ENCODE peak calls at places on chromosome 15, in nine cellular contexts. C is activated naive CD8-positive, alpha-beta T cell treated with anti-CD3 and anti-CD28 coated beads for 36 hours; J is activated gamma-delta T cell; Z is amniotic stem cell; X is activated naive CD4-positive, alpha-beta T cell treated with Interleukin-2 at 50 U/mL for 16 hours; O is fibroblast of mammary gland; V is CD4-positive, alpha-beta T cell; R is iris pigment epithelial cell; Q is CD4-positive, CD25-positive, alpha-beta regulatory T cell. N is an unnamed sample.

GRCh38 chr15:64430000-64430735 is 30.2 kb upstream of the ZNF609 start:
- DNase-seq in C (peak; percentile 11), J (no peak), Z (peak; percentile 34), X (peak; percentile 16), O (peak; percentile 95), V (peak; percentile 31), R (peak; percentile 93), Q (peak; percentile 81), N (peak; percentile 25)

GRCh38 chr15:29631076-29632070 is 190.9 kb downstream of the TJP1 start:
- DNase-seq in C (no peak), J (no peak), Z (no peak), X (no peak), O (no peak), V (no peak), R (no peak), Q (no peak), N (no peak)

GRCh38 chr15:31353931-31354330 is 27.3 kb downstream of the KLF13 start:
- DNase-seq in C (no peak), J (no peak), Z (no peak), X (no peak), O (no peak), V (no peak), R (no peak), Q (no peak), N (no peak)

GRCh38 chr15:38651328-38652038 is 86.9 kb upstream of the RASGRP1 start:
- DNase-seq in C (peak; percentile 29), J (no peak), Z (no peak), X (peak; percentile 45), O (no peak), V (peak; percentile 66), R (no peak), Q (peak; percentile 73), N (no peak)

GRCh38 chr15:100572362-100572983 is 29.5 kb downstream of the LINS1 start:
- DNase-seq in C (no peak), J (no peak), Z (no peak), X (no peak), O (peak; percentile 35), V (no peak), R (peak; percentile 17), Q (peak; percentile 41), N (no peak)

GRCh38 chr15:68678746-68679145 is 100.0 kb downstream of the CORO2B start:
- DNase-seq in C (no peak), J (no peak), Z (no peak), X (no peak), O (no peak), V (no peak), R (no peak), Q (no peak), N (no peak)

GRCh38 chr15:90325677-90326200 is 26.3 kb upstream of the ZNF774 start:
- DNase-seq in C (no peak), J (no peak), Z (no peak), X (no peak), O (no peak), V (no peak), R (no peak), Q (no peak), N (no peak)

GRCh38 chr15:97904196-97904572 is 56.3 kb upstream of the ARRDC4 start:
- DNase-seq in C (peak; percentile 26), J (no peak), Z (no peak), X (no peak), O (peak; percentile 63), V (peak; percentile 9), R (peak; percentile 63), Q (no peak), N (peak; percentile 10)

GRCh38 chr15:74604983-74605809 is 10.4 kb upstream of the CLK3 start:
- DNase-seq in C (no peak), J (no peak), Z (no peak), X (no peak), O (no peak), V (no peak), R (no peak), Q (no peak), N (no peak)

N was measured in kidney epithelial cell.